ENCODE peak calls at places on chromosomes 7 and 10, in four cellular contexts. One of them, this sample, is unnamed. For H3K36me3, the result is how much of the 10 kb centered on the place peaks cover.

GRCh38 chr7:25995893-25996529 is 156.0 kb upstream of the NFE2L3 start:
- ATAC-seq in upper lobe of left lung: no peak
- ATAC-seq in mucosa of descending colon: no peak
- ATAC-seq in lower lobe of right lung: no peak
- ATAC-seq in this sample: no peak

GRCh38 chr7:141231018-141231792 is 157.3 kb downstream of the TMEM178B start:
- ATAC-seq in upper lobe of left lung: no peak
- ATAC-seq in mucosa of descending colon: no peak
- ATAC-seq in lower lobe of right lung: no peak
- ATAC-seq in this sample: no peak

GRCh38 chr7:99096124-99096887 is 47.6 kb downstream of the SMURF1 start:
- ATAC-seq in lower lobe of right lung: peak
- ATAC-seq in mucosa of descending colon: peak
- ATAC-seq in upper lobe of left lung: peak
- ATAC-seq in this sample: peak

GRCh38 chr7:130938661-130939060 is 204.7 kb upstream of the KLF14 start:
- ATAC-seq in mucosa of descending colon: peak
- ATAC-seq in upper lobe of left lung: no peak
- ATAC-seq in lower lobe of right lung: no peak
- ATAC-seq in this sample: no peak

GRCh38 chr7:156095908-156096539 is 283.8 kb upstream of the SHH start:
- ATAC-seq in lower lobe of right lung: no peak
- ATAC-seq in mucosa of descending colon: no peak
- ATAC-seq in upper lobe of left lung: no peak
- ATAC-seq in this sample: no peak

GRCh38 chr7:135204876-135205275 is 6.5 kb downstream of the WDR91 start:
- ATAC-seq in mucosa of descending colon: no peak
- ATAC-seq in lower lobe of right lung: no peak
- ATAC-seq in upper lobe of left lung: no peak
- ATAC-seq in this sample: no peak

GRCh38 chr10:6399241-6399701 is 180.8 kb downstream of the PRKCQ start:
- ATAC-seq in upper lobe of left lung: peak
- ATAC-seq in mucosa of descending colon: no peak
- ATAC-seq in lower lobe of right lung: peak
- ATAC-seq in this sample: no peak

GRCh38 chr7:154177584-154177983 is 125.4 kb downstream of the DPP6 start:
- ATAC-seq in lower lobe of right lung: no peak
- ATAC-seq in mucosa of descending colon: no peak
- ATAC-seq in upper lobe of left lung: no peak
- ATAC-seq in this sample: no peak

GRCh38 chr7:99990417-99990816 is 14.6 kb upstream of the AZGP1 start:
- ATAC-seq in upper lobe of left lung: no peak
- ATAC-seq in mucosa of descending colon: no peak
- ATAC-seq in lower lobe of right lung: no peak
- ATAC-seq in this sample: peak

GRCh38 chr10:32948451-32948850 is 9.6 kb downstream of the ITGB1 start:
- ATAC-seq in mucosa of descending colon: no peak
- ATAC-seq in lower lobe of right lung: no peak
- ATAC-seq in upper lobe of left lung: no peak
- ATAC-seq in this sample: no peak

GRCh38 chr10:7301039-7301768 is 109.6 kb downstream of the SFMBT2 start:
- ATAC-seq in mucosa of descending colon: no peak
- ATAC-seq in upper lobe of left lung: no peak
- ATAC-seq in lower lobe of right lung: no peak
- ATAC-seq in this sample: no peak

GRCh38 chr10:70851597-70852475 is 36.1 kb downstream of the SGPL1 start:
- ATAC-seq in lower lobe of right lung: no peak
- ATAC-seq in upper lobe of left lung: no peak
- ATAC-seq in mucosa of descending colon: peak
- ATAC-seq in this sample: no peak

GRCh38 chr7:16317406-16317805 is 103.9 kb downstream of the CRPPA start:
- ATAC-seq in mucosa of descending colon: no peak
- ATAC-seq in upper lobe of left lung: no peak
- ATAC-seq in lower lobe of right lung: no peak
- ATAC-seq in this sample: no peak
- H3K36me3 ChIP-seq in mucosa of descending colon: under half
- H3K36me3 ChIP-seq in upper lobe of left lung: under half
- H3K36me3 ChIP-seq in lower lobe of right lung: under half
- H3K36me3 ChIP-seq in this sample: under half

GRCh38 chr10:133388973-133389818 is 4.8 kb upstream of the MTG1 start:
- ATAC-seq in lower lobe of right lung: peak
- ATAC-seq in upper lobe of left lung: no peak
- ATAC-seq in mucosa of descending colon: peak
- ATAC-seq in this sample: no peak
- H3K4me3 ChIP-seq in lower lobe of right lung: peak
- H3K4me3 ChIP-seq in upper lobe of left lung: peak
- H3K4me3 ChIP-seq in mucosa of descending colon: no peak
- H3K4me3 ChIP-seq in this sample: no peak

GRCh38 chr10:117553171-117553814 is 10.7 kb downstream of the EMX2 start:
- ATAC-seq in mucosa of descending colon: no peak
- ATAC-seq in upper lobe of left lung: no peak
- ATAC-seq in lower lobe of right lung: no peak
- ATAC-seq in this sample: no peak
- TF ChIP-seq CTCF in mucosa of descending colon: no peak
- TF ChIP-seq CTCF in upper lobe of left lung: no peak
- TF ChIP-seq CTCF in lower lobe of right lung: no peak
- TF ChIP-seq CTCF in this sample: no peak

DNA sequence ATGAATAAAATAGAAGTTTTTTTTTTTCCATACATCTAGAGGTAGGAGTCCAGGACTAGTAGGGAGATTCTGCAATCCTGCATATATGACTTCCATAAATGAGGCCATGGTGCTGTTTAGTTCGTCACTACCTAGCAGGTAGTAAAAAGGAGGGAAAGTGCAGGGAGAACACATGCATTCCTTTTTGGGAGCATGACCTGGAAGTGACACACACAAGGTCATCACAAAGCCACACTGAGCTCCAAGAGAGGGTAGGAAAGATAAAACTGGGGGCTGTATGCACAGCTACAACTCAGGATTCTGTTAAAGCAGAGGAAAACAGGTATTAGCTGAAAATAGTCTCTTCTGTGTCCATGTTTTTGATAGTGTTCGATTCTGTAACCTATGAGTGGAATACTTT is 2.2 kb downstream of the CROT start:
- ATAC-seq in lower lobe of right lung: no peak
- ATAC-seq in mucosa of descending colon: no peak
- ATAC-seq in upper lobe of left lung: no peak
- ATAC-seq in this sample: no peak
- H3K36me3 ChIP-seq in lower lobe of right lung: under half
- H3K36me3 ChIP-seq in mucosa of descending colon: under half
- H3K36me3 ChIP-seq in upper lobe of left lung: under half
- H3K36me3 ChIP-seq in this sample: under half

This sample was measured in gastroesophageal sphincter.